ENCODE peak calls at places on chromosome 4, in four cellular contexts. M is naive thymus-derived CD4-positive, alpha-beta T cell; T is OCI-LY7; I is foreskin keratinocyte. E is an unnamed sample.
A peak's percentile ranks its signal among the peaks of the same experiment; 100 is the strongest.

GRCh38 chr4:185213829-185214228 is 4.4 kb downstream of the SNX25 start:
- DNase-seq in I (no peak), T (peak; percentile 77), M (no peak), E (no peak)

GRCh38 chr4:112765317-112765989 is 128.5 kb downstream of the LARP7 start:
- DNase-seq in T (peak; percentile 65), M (no peak), I (no peak), E (no peak)

GRCh38 chr4:3293410-3294391 is 880 bp downstream of the RGS12 start:
- DNase-seq in I (no peak), M (peak; percentile 20), T (peak; percentile 5), E (no peak)

GRCh38 chr4:80115368-80116181 is 42.5 kb upstream of the ANTXR2 start:
- DNase-seq in T (no peak), I (no peak), M (no peak), E (no peak)

GRCh38 chr4:73883306-73883705 is 14.1 kb downstream of the CXCL1 start:
- DNase-seq in I (no peak), M (no peak), T (no peak), E (no peak)

GRCh38 chr4:139175647-139176298 is 1.2 kb downstream of the ELF2 start:
- DNase-seq in T (no peak), I (no peak), M (no peak), E (no peak)

GRCh38 chr4:138034871-138035270 is 207.3 kb downstream of the SLC7A11 start:
- DNase-seq in T (no peak), I (peak; percentile 92), M (no peak), E (peak; percentile 94)

GRCh38 chr4:159269143-159269542 is 166.3 kb downstream of the RAPGEF2 start:
- DNase-seq in M (no peak), I (no peak), T (no peak), E (no peak)

GRCh38 chr4:10080874-10081606 is 35.6 kb downstream of the WDR1 start:
- DNase-seq in T (no peak), I (no peak), M (no peak), E (no peak)

GRCh38 chr4:148292596-148293175 is 149.5 kb downstream of the NR3C2 start:
- DNase-seq in I (no peak), T (no peak), M (no peak), E (no peak)

GRCh38 chr4:23934223-23934622 is 44.4 kb upstream of the PPARGC1A start:
- DNase-seq in M (no peak), I (no peak), T (no peak), E (no peak)

GRCh38 chr4:10622728-10623127 is 61.8 kb downstream of the CLNK start:
- DNase-seq in M (no peak), T (peak; percentile 21), I (no peak), E (no peak)

GRCh38 chr4:6095023-6095817 is 77.0 kb upstream of the C4orf50 start:
- DNase-seq in T (no peak), M (no peak), I (no peak), E (peak; percentile 34)

GRCh38 chr4:119744580-119744979 is 116.0 kb upstream of the PDE5A start:
- DNase-seq in T (no peak), I (no peak), M (no peak), E (no peak)

GRCh38 chr4:145216532-145216931 is 36.1 kb upstream of the OTUD4 start:
- DNase-seq in T (peak; percentile 64), M (no peak), I (no peak), E (no peak)

GRCh38 chr4:8558080-8558960 is 21.9 kb upstream of the GPR78 start:
- DNase-seq in I (no peak), M (no peak), T (no peak), E (no peak)

GRCh38 chr4:87559090-87559837 is 30.1 kb upstream of the SPARCL1 start:
- DNase-seq in M (peak; percentile 28), I (no peak), T (peak; percentile 6), E (no peak)

GRCh38 chr4:24979554-24979953 is 51.2 kb downstream of the LGI2 start:
- DNase-seq in T (no peak), I (no peak), M (no peak), E (no peak)

GRCh38 chr4:92163348-92163747 is 140.4 kb upstream of the GRID2 start:
- DNase-seq in I (no peak), T (peak; percentile 14), M (no peak), E (no peak)

GRCh38 chr4:181819951-181820350 is 423.3 kb upstream of the TENM3 start:
- DNase-seq in T (no peak), M (no peak), I (no peak), E (no peak)

GRCh38 chr4:110344165-110344564 is 131.8 kb upstream of the ENPEP start:
- DNase-seq in M (no peak), I (no peak), T (no peak), E (no peak)

GRCh38 chr4:88008133-88008621 is 742 bp downstream of the PKD2 start:
- DNase-seq in T (peak; percentile 37), I (no peak), M (no peak), E (no peak)

GRCh38 chr4:67879486-67879885 is 4.3 kb downstream of the TMPRSS11D start:
- DNase-seq in T (no peak), M (no peak), I (no peak), E (no peak)

GRCh38 chr4:111066001-111066400 is 443.1 kb upstream of the PITX2 start:
- DNase-seq in T (no peak), I (no peak), M (no peak), E (no peak)

GRCh38 chr4:19329631-19330030 is 922.1 kb upstream of the SLIT2 start:
- DNase-seq in I (no peak), M (no peak), T (no peak), E (no peak)

GRCh38 chr4:148834804-148835598 is 392.8 kb upstream of the NR3C2 start:
- DNase-seq in T (peak; percentile 72), M (no peak), I (no peak), E (peak; percentile 45)

GRCh38 chr4:40662962-40663604 is 33.4 kb upstream of the RBM47 start:
- DNase-seq in M (peak; percentile 54), T (no peak), I (peak; percentile 65), E (peak; percentile 71)

GRCh38 chr4:117420966-117421365 is 335.6 kb upstream of the TRAM1L1 start:
- DNase-seq in T (no peak), M (no peak), I (no peak), E (no peak)

GRCh38 chr4:91904556-91904955 is 399.2 kb upstream of the GRID2 start:
- DNase-seq in T (no peak), M (no peak), I (no peak), E (no peak)

GRCh38 chr4:160510925-160511324 is 1408.0 kb downstream of the RAPGEF2 start:
- DNase-seq in T (no peak), I (peak; percentile 14), M (no peak), E (peak; percentile 78)

GRCh38 chr4:186021461-186022167 is 47.3 kb upstream of the TLR3 start:
- DNase-seq in I (no peak), M (no peak), T (peak; percentile 44), E (no peak)

GRCh38 chr4:114921790-114922581 is 191.4 kb downstream of the NDST4 start:
- DNase-seq in I (peak; percentile 2), M (no peak), T (no peak), E (peak; percentile 3)

GRCh38 chr4:174600391-174600790 is 78.1 kb upstream of the HPGD start:
- DNase-seq in M (no peak), I (no peak), T (no peak), E (no peak)

GRCh38 chr4:110654254-110654635 is 31.4 kb upstream of the PITX2 start:
- DNase-seq in T (no peak), I (no peak), M (no peak), E (no peak)

GRCh38 chr4:48704091-48704802 is 75.8 kb downstream of the FRYL start:
- DNase-seq in T (no peak), I (no peak), M (no peak), E (no peak)

GRCh38 chr4:48698029-48698901 is 81.8 kb downstream of the FRYL start:
- DNase-seq in M (no peak), I (peak; percentile 99), T (no peak), E (peak; percentile 87)

GRCh38 chr4:48693856-48694574 is 86.1 kb downstream of the FRYL start:
- DNase-seq in M (no peak), T (no peak), I (no peak), E (no peak)

GRCh38 chr4:48694824-48695223 is 85.3 kb downstream of the FRYL start:
- DNase-seq in M (no peak), I (no peak), T (no peak), E (no peak)

GRCh38 chr4:48699470-48699869 is 80.6 kb downstream of the FRYL start:
- DNase-seq in T (no peak), M (no peak), I (peak; percentile 56), E (peak; percentile 14)
- H3K27ac ChIP-seq in T (no peak overlapping the region), M (no peak overlapping the region), I (peak overlapping the region; percentile 96), E (peak overlapping the region; percentile 98)

DNA sequence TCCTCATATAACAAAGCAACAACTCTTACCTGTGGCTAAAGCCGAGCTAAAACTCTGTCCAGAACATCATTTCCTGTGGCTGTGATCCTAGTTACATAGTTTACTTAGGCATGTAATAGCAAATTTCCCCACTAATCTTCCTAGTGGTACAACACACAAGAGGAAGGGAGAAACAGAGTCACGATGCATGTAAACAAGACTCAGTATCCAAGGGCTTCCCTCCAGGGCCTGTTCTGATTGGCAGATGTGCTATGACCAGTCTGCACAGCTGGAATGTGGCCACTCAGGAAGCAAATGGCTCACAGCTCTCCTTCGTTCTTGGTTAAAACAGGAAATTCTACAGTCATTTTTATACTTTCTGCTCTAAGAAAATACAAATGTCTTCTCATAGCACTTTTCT is 49.2 kb upstream of the PRSS48 start:
- DNase-seq in I (peak; percentile 81), T (no peak), M (no peak), E (peak; percentile 85)
- H3K27ac ChIP-seq in I (peak overlapping the region; percentile 31), T (no peak overlapping the region), M (no peak overlapping the region), E (peak overlapping the region; percentile 72)

GRCh38 chr4:165418116-165418515 is 39.3 kb downstream of the CPE start:
- DNase-seq in T (no peak), M (no peak), I (no peak), E (no peak)

GRCh38 chr4:165410214-165410613 is 31.4 kb downstream of the CPE start:
- DNase-seq in T (no peak), M (no peak), I (no peak), E (no peak)

DNA sequence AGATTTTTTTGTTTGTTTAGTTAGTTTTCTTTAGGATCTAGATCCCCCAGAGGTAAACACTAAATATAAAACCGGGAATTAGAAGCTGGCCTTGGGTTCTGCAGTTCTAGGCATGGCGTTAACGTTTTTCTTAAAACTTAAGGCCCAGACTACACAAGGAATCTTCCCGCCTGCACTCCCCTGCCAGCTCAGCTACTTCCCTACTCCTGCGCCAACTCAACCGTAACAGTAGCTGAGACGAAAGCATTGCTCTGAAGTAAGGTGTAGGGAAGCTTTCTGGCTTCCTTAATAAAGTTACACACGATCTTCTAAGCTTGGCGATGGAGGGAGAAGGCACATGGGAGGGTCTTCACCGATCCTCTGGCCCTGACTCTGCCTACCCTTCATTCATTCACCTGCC is 37.1 kb downstream of the CPE start:
- DNase-seq in T (no peak), I (no peak), M (no peak), E (no peak)
- H3K27ac ChIP-seq in T (no peak overlapping the region), I (no peak overlapping the region), M (no peak overlapping the region), E (no peak overlapping the region)

DNA sequence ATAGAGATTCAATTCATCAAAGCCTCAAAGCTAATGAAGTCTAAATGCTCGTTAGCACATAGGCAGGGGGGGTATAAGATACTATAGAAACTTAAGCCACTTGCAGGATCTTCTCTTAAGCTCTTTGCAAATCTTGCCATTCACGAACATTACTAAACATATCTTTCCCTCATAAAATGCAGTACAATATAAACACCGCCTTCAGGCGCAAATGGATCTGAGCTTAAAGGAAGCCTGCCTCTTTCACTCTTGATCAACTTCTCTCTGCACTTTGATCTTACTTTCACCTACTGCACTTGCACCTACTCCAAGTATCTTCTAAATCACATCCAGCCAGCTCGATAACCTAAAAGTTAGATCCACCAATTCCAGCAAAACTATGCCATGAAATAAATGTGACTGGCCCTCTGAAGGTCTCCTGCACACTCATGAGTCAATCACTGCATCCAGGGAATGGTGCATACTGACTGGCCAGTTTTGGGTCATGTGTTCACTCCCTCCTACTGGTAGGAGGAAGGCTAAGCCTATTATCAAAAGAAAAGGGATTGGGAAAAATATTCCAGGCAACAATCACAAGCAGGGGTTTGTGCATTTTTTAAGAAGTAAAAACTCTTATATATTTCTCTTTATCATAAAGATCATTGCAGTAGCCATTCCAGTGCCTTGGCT is 222.1 kb downstream of the PPP3CA start:
- DNase-seq in M (no peak), I (no peak), T (peak; percentile 24), E (no peak)
- H3K27ac ChIP-seq in M (no peak overlapping the region), I (no peak overlapping the region), T (no peak overlapping the region), E (no peak overlapping the region)